ENCODE peak calls at places on chromosomes 5 and 9, in eight cellular contexts. D, N, A, F, T, P, X and Q are unnamed samples.

GRCh38 chr9:129999123-129999510 is 43.9 kb downstream of the FNBP1 start:
- DNase-seq in D (no peak), N (no peak), A (no peak), F (no peak), T (no peak), P (no peak), X (no peak), Q (no peak)

GRCh38 chr9:98310752-98311392 is 55.4 kb upstream of the TBC1D2 start:
- DNase-seq in D (no peak), N (no peak), A (no peak), F (no peak), T (no peak), P (no peak), X (no peak), Q (no peak)

GRCh38 chr9:29873579-29873978 is 2300.3 kb upstream of the C9orf72 start:
- DNase-seq in D (no peak), N (no peak), A (no peak), F (no peak), T (no peak), P (no peak), X (no peak), Q (no peak)

GRCh38 chr5:57442080-57442839 is 40.4 kb downstream of the ACTBL2 start:
- DNase-seq in D (peak; percentile 14), N (peak; percentile 20), A (peak; percentile 14), F (no peak), T (no peak), P (no peak), X (peak; percentile 89), Q (no peak)

GRCh38 chr5:81718300-81718699 is 32.6 kb downstream of the SSBP2 start:
- DNase-seq in D (no peak), N (no peak), A (no peak), F (no peak), T (peak; percentile 1), P (no peak), X (no peak), Q (no peak)

GRCh38 chr5:10562202-10563131 is 1.4 kb upstream of the ANKRD33B start:
- DNase-seq in D (no peak), N (no peak), A (no peak), F (no peak), T (no peak), P (no peak), X (no peak), Q (no peak)

GRCh38 chr9:120257483-120257882 is 322.5 kb downstream of the CDK5RAP2 start:
- DNase-seq in D (no peak), N (no peak), A (no peak), F (no peak), T (no peak), P (no peak), X (no peak), Q (no peak)

GRCh38 chr9:134267305-134268265 is 58.7 kb upstream of the RXRA start:
- DNase-seq in D (peak; percentile 41), N (peak; percentile 45), A (no peak), F (no peak), T (no peak), P (no peak), X (no peak), Q (no peak)

GRCh38 chr9:650362-650761 is 191.1 kb upstream of the DMRT1 start:
- DNase-seq in D (no peak), N (no peak), A (no peak), F (no peak), T (peak; percentile 61), P (no peak), X (peak; percentile 80), Q (no peak)
- H3K4me1 ChIP-seq in D (peaks cover 78% of the 10 kb centered on the region), N (peaks cover 58% of the 10 kb centered on the region), A (no peaks in the 10 kb centered on the region), F (peaks cover 10% of the 10 kb centered on the region), T (peaks cover 3% of the 10 kb centered on the region), P (peaks cover 15% of the 10 kb centered on the region), X (peaks cover 40% of the 10 kb centered on the region), Q (peaks cover 4% of the 10 kb centered on the region)

GRCh38 chr9:94911986-94912635 is 185.6 kb downstream of the AOPEP start:
- DNase-seq in D (peak; percentile 1), N (no peak), A (no peak), F (no peak), T (no peak), P (no peak), X (peak; percentile 78), Q (no peak)
- H3K4me1 ChIP-seq in D (peaks cover 43% of the 10 kb centered on the region), N (peaks cover 32% of the 10 kb centered on the region), A (peaks cover 96% of the 10 kb centered on the region), F (peaks cover 14% of the 10 kb centered on the region), T (peaks cover 15% of the 10 kb centered on the region), P (no peaks in the 10 kb centered on the region), X (peaks cover 38% of the 10 kb centered on the region), Q (peaks cover 9% of the 10 kb centered on the region)

GRCh38 chr5:157597277-157597676 is 21.7 kb upstream of the ADAM19 start:
- DNase-seq in D (no peak), N (no peak), A (no peak), F (no peak), T (no peak), P (no peak), X (no peak), Q (no peak)
- H3K4me1 ChIP-seq in D (peaks cover 15% of the 10 kb centered on the region), N (peaks cover 10% of the 10 kb centered on the region), A (no peaks in the 10 kb centered on the region), F (peaks cover 1% of the 10 kb centered on the region), T (no peaks in the 10 kb centered on the region), P (peaks cover 16% of the 10 kb centered on the region), X (peaks cover 5% of the 10 kb centered on the region), Q (no peaks in the 10 kb centered on the region)

DNA sequence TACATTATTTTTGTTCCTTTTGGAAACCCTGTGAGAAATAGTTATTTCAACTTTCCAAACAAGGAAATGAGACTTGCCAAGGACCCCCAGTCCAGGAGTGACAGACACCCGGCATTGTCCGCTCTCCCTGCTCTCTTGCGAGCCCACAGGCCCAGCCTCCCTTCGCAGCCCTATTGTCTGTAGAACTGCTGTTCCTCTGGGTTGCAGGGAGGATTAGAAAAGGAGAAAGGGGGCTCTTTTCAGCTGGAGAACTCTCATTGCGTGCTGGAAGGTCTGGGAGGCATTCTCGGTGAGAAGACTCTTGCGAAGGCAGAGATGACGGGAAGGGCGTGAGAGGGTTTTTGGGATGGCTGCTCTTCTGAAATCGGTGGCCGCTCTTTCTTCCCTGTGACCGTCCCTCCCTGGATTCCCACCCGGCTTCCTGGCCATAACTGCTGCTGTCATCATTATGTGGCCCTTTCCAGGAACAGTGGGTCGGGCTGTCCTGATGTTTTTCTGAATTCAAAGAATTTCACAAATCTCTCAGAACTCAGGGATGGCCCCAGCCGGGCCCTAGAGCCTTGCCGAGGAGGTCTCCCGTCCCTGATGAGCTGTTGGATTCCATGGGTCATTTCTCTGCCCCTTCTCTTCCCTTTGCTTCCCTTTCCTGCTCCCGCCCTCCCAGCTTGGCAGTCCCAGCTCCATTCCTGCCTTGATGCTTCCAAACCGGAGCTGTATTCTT is 29.8 kb downstream of the STC2 start:
- DNase-seq in D (no peak), N (no peak), A (no peak), F (no peak), T (no peak), P (no peak), X (no peak), Q (no peak)
- H3K4me1 ChIP-seq in D (peaks cover 16% of the 10 kb centered on the region), N (peaks cover 8% of the 10 kb centered on the region), A (peaks cover 21% of the 10 kb centered on the region), F (no peaks in the 10 kb centered on the region), T (peaks cover 22% of the 10 kb centered on the region), P (no peaks in the 10 kb centered on the region), X (peaks cover 9% of the 10 kb centered on the region), Q (no peaks in the 10 kb centered on the region)

DNA sequence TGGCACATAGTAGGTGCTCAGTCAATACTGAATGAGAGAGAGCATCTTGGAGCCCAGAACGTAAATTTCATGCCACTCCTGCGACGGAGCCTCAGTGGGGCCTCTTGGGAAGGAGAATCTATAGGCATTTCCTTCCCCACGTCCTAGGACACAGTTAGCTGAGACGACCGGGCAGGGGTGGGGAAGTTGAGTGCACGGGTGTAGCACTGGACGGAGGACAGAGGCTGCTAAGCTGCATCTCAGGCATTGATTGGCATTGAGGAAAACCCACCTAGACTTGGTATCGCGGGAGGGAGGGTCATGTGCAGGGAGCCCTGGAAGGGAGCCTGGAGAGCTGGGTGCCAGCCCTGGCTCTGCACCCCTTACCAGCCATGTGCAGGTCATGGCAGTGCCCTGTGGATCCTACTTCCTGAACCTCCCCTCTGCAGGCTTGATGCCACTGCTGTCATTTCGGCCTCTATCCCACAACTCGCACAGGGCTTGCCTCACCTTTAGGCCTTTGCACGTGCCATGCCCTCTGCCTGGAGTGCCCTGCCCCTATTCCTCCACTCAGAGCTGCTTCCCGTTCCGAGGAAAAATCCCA is 25.6 kb downstream of the NEK6 start:
- DNase-seq in D (no peak), N (no peak), A (no peak), F (no peak), T (no peak), P (no peak), X (no peak), Q (no peak)
- H3K4me1 ChIP-seq in D (peaks cover 88% of the 10 kb centered on the region), N (peaks cover 72% of the 10 kb centered on the region), A (peaks cover 82% of the 10 kb centered on the region), F (peaks cover 37% of the 10 kb centered on the region), T (peaks cover 3% of the 10 kb centered on the region), P (peaks cover 17% of the 10 kb centered on the region), X (peaks cover 98% of the 10 kb centered on the region), Q (no peaks in the 10 kb centered on the region)

DNA sequence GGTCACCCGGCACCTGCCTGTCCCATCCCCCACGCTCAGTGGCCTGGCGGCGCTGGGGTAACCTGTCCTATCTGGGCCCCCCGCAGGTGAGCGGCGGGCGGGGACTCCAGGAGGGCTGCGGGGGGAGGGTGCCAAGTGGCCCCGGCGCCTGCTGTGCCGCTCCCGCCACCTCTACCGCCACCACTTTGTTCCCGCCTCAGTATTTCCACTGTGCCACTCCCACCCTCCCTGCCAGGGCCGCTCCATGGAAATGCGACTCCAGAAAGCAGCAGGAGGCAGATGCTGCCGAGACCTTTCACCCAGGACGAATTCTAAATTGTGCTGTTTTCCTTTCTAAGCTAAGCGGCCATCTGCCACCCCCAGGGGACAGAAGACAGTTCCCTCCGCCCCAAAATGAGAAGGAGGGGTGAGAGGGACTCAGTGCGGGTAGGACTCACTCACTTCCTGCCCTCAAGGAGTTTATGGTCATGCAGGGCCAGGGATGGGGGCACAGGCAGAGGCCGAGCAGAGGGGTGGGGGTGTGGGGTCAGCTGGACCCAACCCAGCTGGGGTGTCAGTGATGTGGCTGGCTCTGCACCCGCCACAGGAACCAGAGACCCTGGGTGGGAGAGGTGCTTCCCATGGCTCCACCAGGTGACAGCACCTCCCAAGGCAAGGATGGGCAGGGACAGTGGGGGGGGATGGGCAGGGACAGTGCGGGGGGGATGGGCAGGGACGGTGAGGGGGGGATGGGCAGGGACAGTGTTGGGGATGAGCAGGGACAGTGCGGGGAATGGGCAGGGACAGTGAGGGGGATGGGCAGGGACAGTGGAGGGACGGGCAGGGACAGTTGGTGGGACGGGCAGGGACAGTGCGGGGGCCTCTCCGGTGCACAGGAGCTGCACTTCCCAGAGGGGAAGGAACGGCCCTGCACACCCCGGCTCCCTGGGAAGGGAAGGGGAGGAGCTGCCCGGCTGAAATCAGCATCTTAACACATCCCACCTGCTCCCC is 17.8 kb downstream of the NOTCH1 start:
- DNase-seq in D (no peak), N (no peak), A (peak; percentile 45), F (no peak), T (no peak), P (no peak), X (no peak), Q (no peak)
- H3K4me1 ChIP-seq in D (peaks cover 82% of the 10 kb centered on the region), N (peaks cover 73% of the 10 kb centered on the region), A (peaks cover 42% of the 10 kb centered on the region), F (peaks cover 29% of the 10 kb centered on the region), T (peaks cover 33% of the 10 kb centered on the region), P (peaks cover 47% of the 10 kb centered on the region), X (peaks cover 100% of the 10 kb centered on the region), Q (peaks cover 5% of the 10 kb centered on the region)

GRCh38 chr5:17222679-17223078 is 5.2 kb downstream of the BASP1 start:
- DNase-seq in D (no peak), N (no peak), A (no peak), F (no peak), T (no peak), P (no peak), X (no peak), Q (no peak)
- H3K4me1 ChIP-seq in D (peaks cover 13% of the 10 kb centered on the region), N (peaks cover 6% of the 10 kb centered on the region), A (peaks cover 77% of the 10 kb centered on the region), F (no peaks in the 10 kb centered on the region), T (no peaks in the 10 kb centered on the region), P (peaks cover 5% of the 10 kb centered on the region), X (peaks cover 15% of the 10 kb centered on the region), Q (peaks cover 8% of the 10 kb centered on the region)

DNA sequence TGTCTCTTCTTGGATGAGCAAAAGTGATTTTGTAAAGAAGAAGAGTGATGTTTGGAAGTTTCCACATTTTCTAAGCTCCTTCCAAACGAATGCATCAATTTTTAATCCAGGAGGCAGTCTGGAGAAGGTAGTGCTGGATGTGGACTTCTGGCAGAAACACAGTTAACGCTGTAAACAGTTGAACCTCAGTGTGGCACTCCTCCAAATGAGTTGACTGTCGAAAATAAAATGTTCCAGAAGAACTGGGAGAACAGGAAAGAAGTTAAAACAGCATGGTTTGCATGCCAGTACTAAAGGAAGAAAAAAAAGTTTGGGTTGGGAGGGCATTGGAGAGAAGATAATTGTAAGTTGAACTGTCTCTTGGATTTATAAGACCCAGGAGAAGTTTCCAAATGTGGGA is 6.5 kb downstream of the ZNF462 start:
- DNase-seq in D (peak; percentile 34), N (no peak), A (no peak), F (no peak), T (no peak), P (no peak), X (no peak), Q (no peak)
- H3K4me1 ChIP-seq in D (peaks cover 84% of the 10 kb centered on the region), N (peaks cover 72% of the 10 kb centered on the region), A (peaks cover 6% of the 10 kb centered on the region), F (peaks cover 2% of the 10 kb centered on the region), T (peaks cover 3% of the 10 kb centered on the region), P (no peaks in the 10 kb centered on the region), X (peaks cover 93% of the 10 kb centered on the region), Q (peaks cover 11% of the 10 kb centered on the region)